ENCODE peak calls at places on chromosomes 4 and X, in ten cellular contexts. One of them, this sample, is unnamed.

GRCh38 chrX:133254666-133255065 is 36.5 kb upstream of the TFDP3 start:
- DNase-seq in cardiac muscle cell: no peak
- DNase-seq in ascending aorta: no peak
- DNase-seq in HL-60: no peak
- DNase-seq in adipocyte: peak; percentile 13
- DNase-seq in GM23248: peak; percentile 58
- DNase-seq in colonic mucosa: no peak
- DNase-seq in transverse colon: no peak
- DNase-seq in NB4: peak; percentile 6
- DNase-seq in PC-3: peak; percentile 81
- DNase-seq in this sample: no peak

GRCh38 chr4:39792529-39792928 is 94.6 kb downstream of the UBE2K start:
- DNase-seq in cardiac muscle cell: no peak
- DNase-seq in ascending aorta: no peak
- DNase-seq in HL-60: no peak
- DNase-seq in adipocyte: no peak
- DNase-seq in GM23248: no peak
- DNase-seq in colonic mucosa: no peak
- DNase-seq in transverse colon: no peak
- DNase-seq in NB4: no peak
- DNase-seq in PC-3: no peak
- DNase-seq in this sample: no peak

GRCh38 chr4:114539985-114540384 is 58.6 kb upstream of the UGT8 start:
- DNase-seq in cardiac muscle cell: no peak
- DNase-seq in ascending aorta: no peak
- DNase-seq in HL-60: no peak
- DNase-seq in adipocyte: no peak
- DNase-seq in GM23248: no peak
- DNase-seq in colonic mucosa: no peak
- DNase-seq in transverse colon: no peak
- DNase-seq in NB4: no peak
- DNase-seq in PC-3: no peak
- DNase-seq in this sample: no peak

GRCh38 chr4:98993419-98994071 is 2.0 kb upstream of the METAP1 start:
- DNase-seq in cardiac muscle cell: no peak
- DNase-seq in ascending aorta: no peak
- DNase-seq in HL-60: no peak
- DNase-seq in adipocyte: no peak
- DNase-seq in GM23248: no peak
- DNase-seq in colonic mucosa: no peak
- DNase-seq in transverse colon: no peak
- DNase-seq in NB4: no peak
- DNase-seq in PC-3: no peak
- DNase-seq in this sample: no peak

GRCh38 chrX:2423293-2423692 is 77.5 kb downstream of the DHRSX start:
- DNase-seq in cardiac muscle cell: peak; percentile 28
- DNase-seq in ascending aorta: no peak
- DNase-seq in HL-60: no peak
- DNase-seq in adipocyte: no peak
- DNase-seq in GM23248: peak; percentile 72
- DNase-seq in colonic mucosa: no peak
- DNase-seq in transverse colon: no peak
- DNase-seq in NB4: no peak
- DNase-seq in PC-3: peak; percentile 36
- DNase-seq in this sample: no peak

GRCh38 chrX:17860811-17861495 is at the start of gene RAI2:
- DNase-seq in cardiac muscle cell: no peak
- DNase-seq in ascending aorta: no peak
- DNase-seq in HL-60: no peak
- DNase-seq in adipocyte: peak; percentile 21
- DNase-seq in GM23248: no peak
- DNase-seq in colonic mucosa: no peak
- DNase-seq in transverse colon: peak; percentile 22
- DNase-seq in NB4: no peak
- DNase-seq in PC-3: no peak
- DNase-seq in this sample: peak; percentile 89

GRCh38 chrX:76427560-76428242 is at the start of gene MAGEE1:
- DNase-seq in cardiac muscle cell: peak; percentile 64
- DNase-seq in ascending aorta: peak; percentile 44
- DNase-seq in HL-60: peak; percentile 10
- DNase-seq in adipocyte: peak; percentile 80
- DNase-seq in GM23248: peak; percentile 74
- DNase-seq in colonic mucosa: peak; percentile 80
- DNase-seq in transverse colon: peak; percentile 79
- DNase-seq in NB4: peak; percentile 65
- DNase-seq in PC-3: peak; percentile 75
- DNase-seq in this sample: peak; percentile 75

GRCh38 chrX:133444952-133445831 is 29.9 kb upstream of the GPC4 start:
- DNase-seq in cardiac muscle cell: peak; percentile 2
- DNase-seq in ascending aorta: no peak
- DNase-seq in HL-60: no peak
- DNase-seq in adipocyte: no peak
- DNase-seq in GM23248: peak; percentile 12
- DNase-seq in colonic mucosa: peak; percentile 34
- DNase-seq in transverse colon: peak; percentile 16
- DNase-seq in NB4: peak; percentile 3
- DNase-seq in PC-3: peak; percentile 61
- DNase-seq in this sample: peak; percentile 53

GRCh38 chr4:185213341-185213740 is 3.9 kb downstream of the SNX25 start:
- DNase-seq in cardiac muscle cell: no peak
- DNase-seq in ascending aorta: no peak
- DNase-seq in HL-60: no peak
- DNase-seq in adipocyte: no peak
- DNase-seq in GM23248: no peak
- DNase-seq in colonic mucosa: no peak
- DNase-seq in transverse colon: no peak
- DNase-seq in NB4: no peak
- DNase-seq in PC-3: no peak
- DNase-seq in this sample: no peak
- H3K4me3 ChIP-seq in cardiac muscle cell: no peak overlapping the region
- H3K4me3 ChIP-seq in ascending aorta: no peak overlapping the region
- H3K4me3 ChIP-seq in HL-60: no peak overlapping the region
- H3K4me3 ChIP-seq in adipocyte: no peak overlapping the region
- H3K4me3 ChIP-seq in GM23248: no peak overlapping the region
- H3K4me3 ChIP-seq in colonic mucosa: no peak overlapping the region
- H3K4me3 ChIP-seq in transverse colon: no peak overlapping the region
- H3K4me3 ChIP-seq in NB4: no peak overlapping the region
- H3K4me3 ChIP-seq in PC-3: no peak overlapping the region
- H3K4me3 ChIP-seq in this sample: no peak overlapping the region

DNA sequence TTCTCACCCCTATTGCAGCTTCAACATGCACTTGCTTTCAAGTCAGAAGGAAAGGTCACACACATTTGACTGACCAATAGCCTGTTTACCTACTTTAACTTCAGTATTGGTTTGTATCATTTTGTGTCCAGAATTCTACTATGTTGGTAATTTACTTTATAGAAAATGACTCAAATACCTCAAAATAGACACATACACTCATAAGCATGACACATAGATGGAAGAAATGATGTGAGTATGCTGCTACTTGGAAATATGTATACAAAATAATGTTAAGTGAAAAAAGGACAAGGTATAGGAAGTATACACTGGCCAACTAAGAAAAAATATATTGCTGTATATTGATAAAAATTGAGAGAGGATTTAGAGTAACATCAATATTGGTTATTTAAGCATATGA is 98.8 kb upstream of the CASK start:
- DNase-seq in cardiac muscle cell: no peak
- DNase-seq in ascending aorta: no peak
- DNase-seq in HL-60: no peak
- DNase-seq in adipocyte: no peak
- DNase-seq in GM23248: no peak
- DNase-seq in colonic mucosa: no peak
- DNase-seq in transverse colon: no peak
- DNase-seq in NB4: no peak
- DNase-seq in PC-3: no peak
- DNase-seq in this sample: no peak
- H3K4me3 ChIP-seq in cardiac muscle cell: no peak overlapping the region
- H3K4me3 ChIP-seq in ascending aorta: no peak overlapping the region
- H3K4me3 ChIP-seq in HL-60: no peak overlapping the region
- H3K4me3 ChIP-seq in adipocyte: no peak overlapping the region
- H3K4me3 ChIP-seq in GM23248: no peak overlapping the region
- H3K4me3 ChIP-seq in colonic mucosa: no peak overlapping the region
- H3K4me3 ChIP-seq in transverse colon: no peak overlapping the region
- H3K4me3 ChIP-seq in NB4: no peak overlapping the region
- H3K4me3 ChIP-seq in PC-3: no peak overlapping the region
- H3K4me3 ChIP-seq in this sample: no peak overlapping the region

DNA sequence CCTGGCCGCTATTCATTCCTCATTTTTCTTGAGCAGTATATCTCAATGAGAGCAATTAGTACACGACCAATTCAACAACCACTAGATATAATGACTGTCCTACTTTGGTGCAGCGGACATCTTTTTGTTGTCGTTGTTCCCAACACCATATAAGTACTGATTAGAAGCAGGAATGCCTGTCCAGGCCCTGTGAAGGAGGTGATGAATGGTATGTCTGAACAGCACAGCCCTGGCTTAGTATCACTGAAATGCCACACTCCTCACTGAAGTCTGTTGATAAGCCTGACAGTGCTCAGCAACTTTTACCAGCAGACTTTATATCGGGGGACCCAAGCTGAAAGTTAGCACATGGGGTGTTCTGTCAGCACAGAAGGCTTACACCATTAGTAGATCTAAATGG is 228.1 kb upstream of the TTC29 start:
- DNase-seq in cardiac muscle cell: peak; percentile 24
- DNase-seq in ascending aorta: no peak
- DNase-seq in HL-60: no peak
- DNase-seq in adipocyte: no peak
- DNase-seq in GM23248: no peak
- DNase-seq in colonic mucosa: no peak
- DNase-seq in transverse colon: no peak
- DNase-seq in NB4: no peak
- DNase-seq in PC-3: no peak
- DNase-seq in this sample: no peak
- H3K4me3 ChIP-seq in cardiac muscle cell: no peak overlapping the region
- H3K4me3 ChIP-seq in ascending aorta: no peak overlapping the region
- H3K4me3 ChIP-seq in HL-60: no peak overlapping the region
- H3K4me3 ChIP-seq in adipocyte: no peak overlapping the region
- H3K4me3 ChIP-seq in GM23248: no peak overlapping the region
- H3K4me3 ChIP-seq in colonic mucosa: no peak overlapping the region
- H3K4me3 ChIP-seq in transverse colon: no peak overlapping the region
- H3K4me3 ChIP-seq in NB4: no peak overlapping the region
- H3K4me3 ChIP-seq in PC-3: no peak overlapping the region
- H3K4me3 ChIP-seq in this sample: no peak overlapping the region

GRCh38 chrX:153926594-153926862 is 464 bp upstream of the ARHGAP4 start:
- DNase-seq in cardiac muscle cell: no peak
- DNase-seq in ascending aorta: peak; percentile 37
- DNase-seq in HL-60: peak; percentile 83
- DNase-seq in adipocyte: no peak
- DNase-seq in GM23248: no peak
- DNase-seq in colonic mucosa: no peak
- DNase-seq in transverse colon: no peak
- DNase-seq in NB4: no peak
- DNase-seq in PC-3: no peak
- DNase-seq in this sample: peak; percentile 81
- H3K4me3 ChIP-seq in cardiac muscle cell: no peak overlapping the region
- H3K4me3 ChIP-seq in ascending aorta: peak overlapping the region; percentile 76
- H3K4me3 ChIP-seq in HL-60: peak overlapping the region; percentile 59
- H3K4me3 ChIP-seq in adipocyte: peak overlapping the region; percentile 83
- H3K4me3 ChIP-seq in GM23248: no peak overlapping the region
- H3K4me3 ChIP-seq in colonic mucosa: peak overlapping the region; percentile 42
- H3K4me3 ChIP-seq in transverse colon: peak overlapping the region; percentile 53
- H3K4me3 ChIP-seq in NB4: no peak overlapping the region
- H3K4me3 ChIP-seq in PC-3: no peak overlapping the region
- H3K4me3 ChIP-seq in this sample: peak overlapping the region; percentile 66

DNA sequence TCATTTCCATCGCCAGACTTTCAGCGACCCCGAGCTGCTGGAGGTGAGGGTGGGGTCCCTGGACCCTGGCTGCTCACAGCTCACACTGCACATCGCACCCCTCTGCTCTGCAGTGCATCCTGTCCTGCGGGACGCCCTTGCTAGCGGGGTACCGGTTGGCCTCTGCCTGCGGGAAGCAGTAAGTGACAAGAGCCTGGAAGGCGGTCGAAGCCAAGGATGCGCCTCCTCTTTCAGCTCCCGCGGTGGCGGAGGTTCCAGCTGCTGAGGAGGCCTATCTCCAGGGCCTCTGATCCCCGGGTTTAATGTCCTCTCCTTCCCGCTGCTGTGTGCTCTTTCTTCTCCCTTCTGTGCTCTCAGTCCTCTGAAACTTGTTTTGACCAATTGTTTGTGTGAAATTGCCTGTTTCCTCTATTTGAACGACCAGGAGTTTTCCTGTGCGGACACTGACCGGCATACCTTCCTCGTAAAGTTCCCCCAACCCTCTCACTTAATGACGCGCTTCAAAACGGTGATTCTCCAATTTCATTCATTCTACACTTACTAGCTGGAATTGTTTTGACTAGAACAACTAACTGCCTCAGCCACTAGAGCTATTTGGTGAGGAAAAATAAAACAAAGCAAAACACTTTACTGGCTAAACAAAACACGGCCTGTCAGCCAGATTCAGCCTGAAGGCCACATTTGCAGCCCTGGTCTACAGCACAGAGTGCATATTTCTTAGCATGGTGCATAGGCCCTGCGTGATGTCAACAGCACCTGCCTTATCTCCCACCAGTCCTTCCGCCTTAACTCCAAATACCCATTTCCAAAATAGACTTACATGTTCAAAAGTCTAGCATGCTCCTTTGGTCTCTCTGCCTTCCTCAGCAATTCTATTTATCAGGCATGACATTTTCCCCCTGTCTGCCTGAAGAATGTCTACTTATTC is 28.0 kb downstream of the MGAT4D start:
- DNase-seq in cardiac muscle cell: no peak
- DNase-seq in ascending aorta: no peak
- DNase-seq in HL-60: no peak
- DNase-seq in adipocyte: no peak
- DNase-seq in GM23248: no peak
- DNase-seq in colonic mucosa: no peak
- DNase-seq in transverse colon: no peak
- DNase-seq in NB4: no peak
- DNase-seq in PC-3: no peak
- DNase-seq in this sample: peak; percentile 36
- H3K4me3 ChIP-seq in cardiac muscle cell: no peak overlapping the region
- H3K4me3 ChIP-seq in ascending aorta: no peak overlapping the region
- H3K4me3 ChIP-seq in HL-60: no peak overlapping the region
- H3K4me3 ChIP-seq in adipocyte: no peak overlapping the region
- H3K4me3 ChIP-seq in GM23248: no peak overlapping the region
- H3K4me3 ChIP-seq in colonic mucosa: no peak overlapping the region
- H3K4me3 ChIP-seq in transverse colon: no peak overlapping the region
- H3K4me3 ChIP-seq in NB4: no peak overlapping the region
- H3K4me3 ChIP-seq in PC-3: no peak overlapping the region
- H3K4me3 ChIP-seq in this sample: no peak overlapping the region

This sample was measured in H7.